ENCODE peak calls at places on chromosomes 1 and 21, in five cellular contexts. T, L, P, V and X are unnamed samples.

GRCh38 chr1:37795340-37796110 is 1.9 kb downstream of the MANEAL start:
- DNase-seq in T (peak), P (peak), V (no peak), L (no peak), X (no peak)

GRCh38 chr1:32540589-32540988 is 1.4 kb downstream of the ZBTB8A start:
- DNase-seq in P (no peak), T (no peak), V (peak), L (no peak), X (no peak)

GRCh38 chr1:64962447-64962846 is 3.9 kb downstream of the JAK1 start:
- DNase-seq in V (no peak), T (no peak), L (no peak), P (no peak), X (no peak)

GRCh38 chr21:46532080-46532479 is 72.8 kb downstream of the S100B start:
- DNase-seq in P (no peak), T (no peak), L (no peak), V (no peak), X (no peak)

GRCh38 chr1:99305626-99306025 is 41.3 kb downstream of the PLPPR4 start:
- DNase-seq in P (peak), L (no peak), T (no peak), V (no peak), X (no peak)

GRCh38 chr1:87093286-87093685 is 178.9 kb downstream of the HS2ST1 start:
- DNase-seq in T (no peak), V (no peak), P (peak), L (no peak), X (no peak)

GRCh38 chr1:43366179-43366578 is 1.6 kb downstream of the ELOVL1 start:
- DNase-seq in T (no peak), V (no peak), L (peak), P (no peak), X (no peak)

GRCh38 chr21:46322351-46323226 is 1.1 kb downstream of the C21orf58 start:
- DNase-seq in V (peak), P (peak), T (no peak), L (no peak), X (no peak)

GRCh38 chr1:1281533-1282321 is 1.5 kb downstream of the SCNN1D start:
- DNase-seq in V (no peak), L (no peak), P (peak), T (no peak), X (no peak)

GRCh38 chr21:46156378-46156645 is 933 bp upstream of the FTCD start:
- DNase-seq in V (no peak), P (no peak), L (no peak), T (no peak), X (no peak)

GRCh38 chr1:227917081-227917950 is 30.4 kb downstream of the WNT9A start:
- DNase-seq in T (no peak), L (no peak), V (no peak), P (no peak), X (no peak)

GRCh38 chr1:162168261-162168660 is 98.8 kb downstream of the NOS1AP start:
- DNase-seq in L (peak), P (no peak), V (no peak), T (no peak), X (no peak)

GRCh38 chr21:42002421-42002958 is 7.7 kb downstream of the ZBTB21 start:
- DNase-seq in P (peak), L (no peak), V (peak), T (no peak), X (no peak)

GRCh38 chr1:26996024-26996423 is 2.5 kb downstream of the TRNP1 start:
- DNase-seq in T (no peak), P (peak), V (peak), L (no peak), X (no peak)

GRCh38 chr1:171983584-171983983 is 142.3 kb downstream of the DNM3 start:
- DNase-seq in L (no peak), T (no peak), V (peak), P (peak), X (no peak)

GRCh38 chr1:218930879-218931278 is 242.8 kb upstream of the LYPLAL1 start:
- DNase-seq in P (peak), V (peak), T (no peak), L (no peak), X (no peak)

GRCh38 chr1:158078569-158079080 is 85.2 kb downstream of the KIRREL1 start:
- DNase-seq in T (no peak), L (no peak), P (no peak), V (no peak), X (no peak)

GRCh38 chr1:117686907-117687306 is 81.1 kb downstream of the TENT5C start:
- DNase-seq in T (no peak), L (no peak), P (peak), V (peak), X (no peak)

GRCh38 chr1:1799716-1800115 is 21.4 kb upstream of the NADK start:
- DNase-seq in L (no peak), P (no peak), V (no peak), T (no peak), X (peak)

GRCh38 chr1:33460947-33461629 is 11.4 kb upstream of the ZSCAN20 start:
- DNase-seq in V (no peak), T (no peak), P (no peak), L (no peak), X (peak)

GRCh38 chr1:11629626-11630025 is 24.6 kb downstream of the FBXO2 start:
- DNase-seq in P (no peak), L (no peak), V (no peak), T (no peak), X (no peak)

GRCh38 chr1:241749041-241749798 is 97.1 kb downstream of the WDR64 start:
- DNase-seq in V (no peak), P (no peak), L (no peak), T (no peak), X (no peak)

GRCh38 chr1:3604997-3605823 is 6.1 kb downstream of the MEGF6 start:
- DNase-seq in P (no peak), V (no peak), T (no peak), L (no peak), X (no peak)

GRCh38 chr1:8358897-8359616 is 41.1 kb downstream of the SLC45A1 start:
- DNase-seq in T (peak), P (no peak), V (no peak), L (no peak), X (no peak)
- TF ChIP-seq POLR2A in T (no peak), P (no peak), V (no peak), L (no peak), X (no peak)

GRCh38 chr1:94236021-94236491 is 1.3 kb downstream of the ARHGAP29 start:
- DNase-seq in L (no peak), T (no peak), P (peak), V (no peak), X (no peak)

GRCh38 chr1:94239796-94240195 is 2.4 kb upstream of the ARHGAP29 start:
- DNase-seq in V (no peak), P (peak), L (no peak), T (no peak), X (no peak)

GRCh38 chr1:94235189-94236020 is 2.0 kb downstream of the ARHGAP29 start:
- DNase-seq in P (no peak), V (no peak), L (no peak), T (no peak), X (no peak)

GRCh38 chr1:94236630-94237290 is 624 bp downstream of the ARHGAP29 start:
- DNase-seq in P (peak), L (no peak), T (peak), V (peak), X (no peak)

GRCh38 chr1:94237291-94238226 is at the start of gene ARHGAP29:
- DNase-seq in L (peak), V (peak), P (peak), T (peak), X (peak)
- TF ChIP-seq POLR2A in L (peak), V (peak), P (no peak), T (peak), X (no peak)

GRCh38 chr1:119594386-119594785 is 53.7 kb downstream of the ZNF697 start:
- DNase-seq in L (no peak), V (no peak), T (no peak), P (no peak), X (no peak)

GRCh38 chr1:119595606-119596005 is 52.5 kb downstream of the ZNF697 start:
- DNase-seq in T (no peak), V (no peak), L (no peak), P (no peak), X (no peak)

GRCh38 chr1:119593836-119594235 is 54.2 kb downstream of the ZNF697 start:
- DNase-seq in T (no peak), P (no peak), L (no peak), V (no peak), X (no peak)

GRCh38 chr1:119587328-119587727 is 60.7 kb downstream of the ZNF697 start:
- DNase-seq in T (no peak), L (no peak), V (no peak), P (no peak), X (no peak)

GRCh38 chr1:119590377-119590776 is 57.7 kb downstream of the ZNF697 start:
- DNase-seq in V (no peak), P (no peak), L (no peak), T (no peak), X (no peak)
- TF ChIP-seq POLR2A in V (no peak), P (no peak), L (no peak), T (no peak), X (no peak)

GRCh38 chr1:201404722-201405483 is 5.8 kb upstream of the LAD1 start:
- DNase-seq in T (no peak), V (no peak), P (no peak), L (no peak), X (no peak)
- TF ChIP-seq POLR2A in T (no peak), V (no peak), P (no peak), L (no peak), X (no peak)

DNA sequence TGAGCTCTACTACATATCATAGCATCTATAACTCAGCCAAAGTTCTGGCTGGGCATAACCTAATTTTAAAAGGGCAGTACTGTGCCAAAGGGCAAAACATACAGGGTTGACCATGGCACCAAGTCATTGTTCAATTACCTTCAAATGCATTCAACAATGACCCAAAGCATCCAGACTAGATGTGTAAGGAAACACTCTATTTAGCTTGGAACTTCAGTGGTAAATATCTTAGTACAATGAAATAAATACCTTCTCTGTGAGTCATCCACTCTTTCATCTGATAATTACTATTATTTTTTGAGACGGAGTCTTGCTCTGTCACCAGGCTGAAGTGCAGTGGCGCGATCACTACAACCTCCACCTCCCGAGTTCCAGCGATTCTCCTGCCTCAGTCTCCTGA is 70.0 kb downstream of the NVL start:
- DNase-seq in P (no peak), V (no peak), T (no peak), L (no peak), X (no peak)
- TF ChIP-seq POLR2A in P (no peak), V (no peak), T (no peak), L (no peak), X (no peak)

DNA sequence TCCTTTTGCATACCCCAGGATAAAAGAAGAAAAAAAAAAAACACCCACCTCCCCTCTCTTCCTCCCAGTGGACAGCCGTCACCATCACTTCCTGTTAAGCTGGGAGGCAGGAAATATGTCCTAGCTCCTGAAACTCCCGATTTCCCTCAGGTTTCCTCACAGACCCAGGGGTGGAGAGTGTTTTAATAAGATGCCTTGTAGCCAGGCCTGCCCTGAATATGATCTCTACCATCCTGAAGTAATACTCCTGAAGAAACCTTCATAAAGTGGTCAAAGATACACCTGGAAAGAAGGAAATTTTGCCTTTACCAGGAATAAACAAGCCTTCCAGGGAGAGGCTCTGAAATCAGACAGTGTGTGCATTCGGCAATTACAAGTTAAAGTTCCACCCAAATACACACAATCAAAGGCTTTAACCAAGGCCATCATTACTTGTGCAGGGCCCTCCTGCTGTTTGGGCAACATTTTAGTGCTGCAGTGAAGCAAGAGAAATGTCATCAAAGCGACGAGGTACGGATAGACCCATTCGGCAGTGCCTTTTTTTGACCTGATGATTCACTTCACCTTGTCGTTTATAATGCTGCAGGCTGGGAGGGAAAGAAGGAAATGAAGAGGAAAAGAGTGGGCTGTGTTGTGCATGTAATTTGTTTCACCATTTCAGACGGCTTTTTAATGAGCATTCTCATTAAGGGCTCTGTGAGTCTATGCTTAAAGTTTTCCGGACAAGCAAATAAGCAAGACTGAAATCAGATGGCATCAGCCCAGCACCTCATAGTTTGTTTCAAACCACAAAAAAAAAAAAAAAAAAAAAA is 41.0 kb upstream of the RASAL2 start:
- DNase-seq in L (no peak), T (no peak), V (peak), P (peak), X (no peak)
- TF ChIP-seq POLR2A in L (no peak), T (no peak), V (no peak), P (no peak), X (no peak)